ENCODE peak calls at places on chromosomes 2 and 18, in nine cellular contexts. Q, L, X, F, Y, D, T, U and O are unnamed samples.

GRCh38 chr2:36163520-36164239 is 191.9 kb upstream of the CRIM1 start:
- DNase-seq in Q (no peak), L (no peak), X (no peak), F (no peak), Y (no peak), D (no peak), T (no peak), U (no peak), O (no peak)

GRCh38 chr2:51120754-51121280 is 88.9 kb upstream of the NRXN1 start:
- DNase-seq in Q (no peak), L (no peak), X (peak), F (no peak), Y (no peak), D (no peak), T (peak), U (no peak), O (no peak)

GRCh38 chr2:239910851-239911629 is 114.1 kb downstream of the NDUFA10 start:
- DNase-seq in Q (no peak), L (no peak), X (no peak), F (no peak), Y (no peak), D (no peak), T (no peak), U (no peak), O (no peak)

GRCh38 chr2:174376967-174377366 is 18.6 kb upstream of the SCRN3 start:
- DNase-seq in Q (no peak), L (no peak), X (peak), F (no peak), Y (no peak), D (no peak), T (peak), U (no peak), O (no peak)

GRCh38 chr18:72727776-72728175 is 140.0 kb downstream of the NETO1 start:
- DNase-seq in Q (no peak), L (no peak), X (no peak), F (no peak), Y (no peak), D (no peak), T (no peak), U (no peak), O (no peak)

GRCh38 chr2:194610297-194610696 is 1046.7 kb upstream of the SLC39A10 start:
- DNase-seq in Q (no peak), L (no peak), X (no peak), F (no peak), Y (no peak), D (no peak), T (no peak), U (no peak), O (no peak)

GRCh38 chr2:139916822-139917221 is 1136.6 kb upstream of the NXPH2 start:
- DNase-seq in Q (no peak), L (no peak), X (no peak), F (no peak), Y (no peak), D (no peak), T (no peak), U (no peak), O (no peak)

GRCh38 chr2:174059178-174059874 is 94.2 kb upstream of the SP3 start:
- DNase-seq in Q (no peak), L (no peak), X (peak), F (no peak), Y (no peak), D (no peak), T (peak), U (no peak), O (peak)

GRCh38 chr2:178629463-178629862 is 149.2 kb downstream of the PLEKHA3 start:
- DNase-seq in Q (no peak), L (no peak), X (no peak), F (no peak), Y (no peak), D (no peak), T (no peak), U (no peak), O (no peak)

GRCh38 chr2:233329489-233330135 is 22.0 kb downstream of the SAG start:
- DNase-seq in Q (no peak), L (no peak), X (peak), F (no peak), Y (no peak), D (no peak), T (peak), U (no peak), O (no peak)

GRCh38 chr2:50723549-50723948 is 308.4 kb downstream of the NRXN1 start:
- DNase-seq in Q (no peak), L (no peak), X (no peak), F (no peak), Y (no peak), D (no peak), T (no peak), U (no peak), O (no peak)

GRCh38 chr18:75205760-75206109 is 3.2 kb downstream of the PTGR3 start:
- DNase-seq in Q (no peak), L (no peak), X (no peak), F (no peak), Y (no peak), D (no peak), T (no peak), U (no peak), O (no peak)

GRCh38 chr2:42791606-42792005 is 777 bp downstream of the HAAO start:
- DNase-seq in Q (no peak), L (no peak), X (no peak), F (no peak), Y (no peak), D (no peak), T (no peak), U (no peak), O (no peak)

GRCh38 chr2:42095923-42096408 is 48.1 kb downstream of the PKDCC start:
- DNase-seq in Q (peak), L (peak), X (peak), F (peak), Y (peak), D (no peak), T (peak), U (peak), O (peak)

GRCh38 chr2:55371387-55371786 is 48.3 kb downstream of the CCDC88A start:
- DNase-seq in Q (no peak), L (no peak), X (no peak), F (no peak), Y (no peak), D (no peak), T (no peak), U (no peak), O (no peak)

GRCh38 chr2:236167297-236168109 is 683 bp downstream of the GBX2 start:
- DNase-seq in Q (no peak), L (no peak), X (peak), F (peak), Y (peak), D (no peak), T (no peak), U (no peak), O (peak)

GRCh38 chr2:207681431-207681830 is 30.0 kb upstream of the CCNYL1 start:
- DNase-seq in Q (peak), L (no peak), X (no peak), F (peak), Y (peak), D (no peak), T (no peak), U (no peak), O (no peak)

GRCh38 chr2:10965241-10965843 is 53.6 kb downstream of the KCNF1 start:
- DNase-seq in Q (no peak), L (no peak), X (no peak), F (no peak), Y (no peak), D (no peak), T (no peak), U (no peak), O (no peak)

GRCh38 chr2:66696374-66696773 is 261.4 kb downstream of the MEIS1 start:
- DNase-seq in Q (no peak), L (no peak), X (no peak), F (no peak), Y (no peak), D (no peak), T (no peak), U (no peak), O (no peak)

GRCh38 chr2:23249348-23249747 is 135.6 kb upstream of the KLHL29 start:
- DNase-seq in Q (no peak), L (no peak), X (no peak), F (peak), Y (no peak), D (no peak), T (no peak), U (peak), O (no peak)

GRCh38 chr2:1898461-1899395 is 154.4 kb upstream of the PXDN start:
- DNase-seq in Q (no peak), L (no peak), X (no peak), F (peak), Y (no peak), D (no peak), T (no peak), U (no peak), O (no peak)

GRCh38 chr18:79574938-79575525 is 104.6 kb upstream of the CTDP1 start:
- DNase-seq in Q (no peak), L (no peak), X (no peak), F (peak), Y (no peak), D (no peak), T (no peak), U (no peak), O (peak)

GRCh38 chr2:155867564-155867963 is 465.0 kb downstream of the NR4A2 start:
- DNase-seq in Q (no peak), L (no peak), X (no peak), F (no peak), Y (no peak), D (no peak), T (no peak), U (no peak), O (no peak)

GRCh38 chr2:54638774-54639187 is 84.7 kb upstream of the EML6 start:
- DNase-seq in Q (no peak), L (no peak), X (no peak), F (no peak), Y (no peak), D (no peak), T (no peak), U (no peak), O (no peak)

GRCh38 chr18:34956663-34957062 is 84.5 kb upstream of the MAPRE2 start:
- DNase-seq in Q (no peak), L (no peak), X (no peak), F (no peak), Y (no peak), D (no peak), T (no peak), U (no peak), O (peak)

GRCh38 chr2:77839102-77839501 is 316.9 kb upstream of the LRRTM4 start:
- DNase-seq in Q (no peak), L (no peak), X (no peak), F (no peak), Y (no peak), D (no peak), T (no peak), U (no peak), O (no peak)